ENCODE peak calls at places on chromosomes 11 and 22, in nine cellular contexts. T, P, M, V, W, C, R, Z and B are unnamed samples.

GRCh38 chr11:8608646-8609045 is 14.6 kb upstream of the STK33 start:
- DNase-seq in W (no peak), P (no peak), V (no peak), Z (no peak), M (no peak), R (no peak), T (no peak), C (no peak), B (no peak)

GRCh38 chr22:44108806-44109385 is 71.8 kb upstream of the PARVG start:
- DNase-seq in C (no peak), W (no peak), V (no peak), Z (peak), T (no peak), R (peak), M (no peak), P (no peak), B (peak)

GRCh38 chr22:32202539-32203180 is 2.2 kb downstream of the RFPL2 start:
- DNase-seq in V (peak), C (peak), P (no peak), R (no peak), T (peak), W (peak), M (peak), Z (no peak), B (no peak)

GRCh38 chr11:27540051-27540450 is 33.5 kb upstream of the LIN7C start:
- DNase-seq in Z (no peak), R (no peak), T (no peak), C (no peak), V (no peak), W (no peak), M (no peak), P (no peak), B (no peak)

GRCh38 chr11:59114344-59114743 is 7.3 kb downstream of the FAM111B start:
- DNase-seq in M (no peak), P (no peak), R (no peak), T (no peak), Z (no peak), V (no peak), C (no peak), W (no peak), B (no peak)

GRCh38 chr11:14789879-14790484 is 102.0 kb downstream of the CYP2R1 start:
- DNase-seq in V (no peak), P (no peak), Z (no peak), T (no peak), C (peak), R (no peak), W (no peak), M (no peak), B (no peak)

GRCh38 chr22:31223786-31224191 is 11.7 kb downstream of the LIMK2 start:
- DNase-seq in T (no peak), Z (no peak), M (no peak), C (no peak), R (no peak), W (no peak), P (peak), V (peak), B (no peak)

GRCh38 chr11:61607920-61608599 is 27.2 kb upstream of the SYT7 start:
- DNase-seq in C (no peak), R (no peak), Z (no peak), T (no peak), W (no peak), P (no peak), M (no peak), V (peak), B (no peak)

GRCh38 chr11:75462117-75462653 is 29.2 kb upstream of the KLHL35 start:
- DNase-seq in R (no peak), V (no peak), P (no peak), T (no peak), W (no peak), C (no peak), Z (no peak), M (no peak), B (no peak)

GRCh38 chr11:32391479-32391878 is 43.9 kb downstream of the WT1 start:
- DNase-seq in P (no peak), Z (no peak), W (no peak), V (no peak), T (no peak), M (no peak), R (no peak), C (no peak), B (no peak)

GRCh38 chr22:30261134-30261533 is 5.5 kb downstream of the OSM start:
- DNase-seq in P (no peak), V (no peak), Z (no peak), W (no peak), M (no peak), C (no peak), R (peak), T (no peak), B (no peak)

GRCh38 chr11:66693356-66694055 is 15.8 kb upstream of the RBM4B start:
- DNase-seq in P (no peak), T (no peak), W (no peak), Z (no peak), C (no peak), V (no peak), M (no peak), R (no peak), B (no peak)

GRCh38 chr11:66689661-66690590 is 12.2 kb upstream of the RBM4B start:
- DNase-seq in Z (peak), C (no peak), V (no peak), T (no peak), M (no peak), R (peak), W (no peak), P (no peak), B (peak)

GRCh38 chr11:66692871-66693331 is 15.2 kb upstream of the RBM4B start:
- DNase-seq in R (no peak), C (no peak), W (no peak), Z (no peak), T (no peak), P (no peak), V (no peak), M (no peak), B (no peak)

GRCh38 chr11:66692446-66692845 is 14.8 kb upstream of the RBM4B start:
- DNase-seq in W (no peak), T (no peak), V (no peak), P (no peak), C (no peak), Z (no peak), R (no peak), M (no peak), B (no peak)

GRCh38 chr11:66691311-66691980 is 13.8 kb upstream of the RBM4B start:
- DNase-seq in R (peak), T (no peak), C (no peak), P (no peak), M (no peak), V (no peak), W (no peak), Z (no peak), B (no peak)
- TF ChIP-seq POLR2AphosphoS5 in R (no peak), T (no peak), C (no peak), P (no peak), M (no peak), V (no peak), W (no peak), Z (no peak), B (no peak)

GRCh38 chr22:41563051-41563711 is 2.4 kb downstream of the CSDC2 start:
- DNase-seq in C (peak), W (no peak), Z (no peak), P (no peak), T (no peak), M (no peak), R (no peak), V (no peak), B (no peak)

GRCh38 chr22:41560095-41560487 is 719 bp upstream of the CSDC2 start:
- DNase-seq in V (no peak), T (no peak), P (no peak), Z (no peak), M (no peak), C (no peak), R (no peak), W (no peak), B (no peak)

GRCh38 chr22:41562461-41562860 is 1.7 kb downstream of the CSDC2 start:
- DNase-seq in M (no peak), C (no peak), P (no peak), R (no peak), Z (no peak), T (no peak), W (no peak), V (no peak), B (no peak)

GRCh38 chr22:41561335-41561734 is 525 bp downstream of the CSDC2 start:
- DNase-seq in C (no peak), Z (no peak), W (no peak), T (no peak), P (no peak), R (no peak), M (no peak), V (no peak), B (peak)

DNA sequence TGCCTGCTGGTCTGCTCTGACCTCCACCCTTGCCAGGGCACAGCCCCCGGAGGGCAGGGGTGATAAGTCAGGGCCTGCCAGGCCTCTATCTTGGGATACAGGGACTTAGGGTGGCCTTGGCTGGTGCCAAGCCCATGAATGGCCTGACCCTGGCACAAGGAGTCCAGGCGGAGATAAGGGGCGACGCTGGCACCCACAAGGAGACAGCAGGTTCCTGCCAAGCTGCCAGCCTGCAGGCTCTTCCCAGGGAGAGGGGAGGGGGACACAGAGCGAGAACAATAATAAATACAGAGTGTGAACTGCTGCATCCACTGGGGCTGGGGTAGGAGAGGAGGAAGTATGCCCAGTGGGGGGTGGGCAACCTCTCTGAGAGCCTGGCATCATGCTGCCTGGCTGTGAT is 978 bp downstream of the CSDC2 start:
- DNase-seq in M (no peak), V (no peak), W (no peak), Z (no peak), P (no peak), C (no peak), R (no peak), T (no peak), B (no peak)
- H3K4me3 ChIP-seq in M (no peak), V (peak), W (peak), Z (no peak), P (peak), C (no peak), R (no peak), T (no peak), B (peak)

DNA sequence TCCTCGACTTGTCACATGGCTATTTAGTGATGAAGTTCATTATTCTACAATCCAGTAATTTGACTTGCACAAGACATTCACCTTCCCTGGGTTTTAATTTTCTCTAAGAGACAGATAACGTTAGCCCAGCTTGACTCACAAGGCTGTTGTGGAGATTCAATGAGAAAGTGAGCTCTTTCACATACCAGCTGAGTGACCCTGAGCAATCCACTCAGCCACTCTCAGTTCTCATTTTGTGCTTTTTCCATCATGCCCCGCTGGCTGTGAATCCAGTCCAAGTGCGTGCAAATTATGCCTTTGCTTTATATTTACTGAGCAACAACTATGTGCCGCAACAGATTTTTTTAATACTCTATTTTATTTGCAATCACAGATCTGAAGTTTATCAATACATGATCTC is 176.5 kb downstream of the LARGE1 start:
- DNase-seq in V (no peak), M (no peak), T (no peak), W (no peak), P (no peak), Z (no peak), C (no peak), R (no peak), B (no peak)
- TF ChIP-seq POLR2A in V (no peak), M (no peak), T (no peak), W (no peak), P (no peak), Z (no peak), C (no peak), R (no peak), B (no peak)

DNA sequence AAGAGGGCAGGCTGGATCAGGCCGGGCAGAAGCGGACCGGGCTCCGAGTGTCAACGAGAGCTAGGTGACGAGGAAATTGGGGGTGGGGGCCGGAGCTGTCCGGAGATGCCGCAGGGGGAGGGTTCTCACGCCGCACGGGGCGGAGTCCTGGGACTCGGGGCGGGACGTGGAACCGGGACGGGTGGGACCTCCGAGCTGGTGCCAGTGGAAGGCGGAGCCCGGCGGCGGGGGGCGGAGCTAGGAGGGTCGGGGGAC is 207 bp downstream of the FKBP2 start:
- DNase-seq in P (peak), W (no peak), M (no peak), R (no peak), T (no peak), C (no peak), V (no peak), Z (no peak), B (no peak)
- TF ChIP-seq POLR2AphosphoS5 in P (no peak), W (no peak), M (no peak), R (no peak), T (no peak), C (no peak), V (no peak), Z (no peak), B (no peak)

GRCh38 chr22:47327241-47327640 is 564.8 kb downstream of the TBC1D22A start:
- DNase-seq in Z (no peak), R (no peak), V (no peak), M (no peak), W (no peak), T (no peak), C (no peak), P (no peak), B (no peak)

GRCh38 chr22:47325249-47325648 is 562.8 kb downstream of the TBC1D22A start:
- DNase-seq in T (no peak), R (no peak), M (no peak), P (no peak), V (no peak), C (no peak), Z (no peak), W (no peak), B (no peak)

GRCh38 chr22:47329727-47330653 is 567.5 kb downstream of the TBC1D22A start:
- DNase-seq in P (no peak), Z (no peak), W (no peak), R (no peak), C (no peak), M (no peak), V (no peak), T (no peak), B (no peak)

GRCh38 chr22:47331750-47332149 is 569.3 kb downstream of the TBC1D22A start:
- DNase-seq in R (no peak), M (no peak), C (no peak), P (no peak), T (no peak), V (no peak), W (no peak), Z (no peak), B (no peak)

DNA sequence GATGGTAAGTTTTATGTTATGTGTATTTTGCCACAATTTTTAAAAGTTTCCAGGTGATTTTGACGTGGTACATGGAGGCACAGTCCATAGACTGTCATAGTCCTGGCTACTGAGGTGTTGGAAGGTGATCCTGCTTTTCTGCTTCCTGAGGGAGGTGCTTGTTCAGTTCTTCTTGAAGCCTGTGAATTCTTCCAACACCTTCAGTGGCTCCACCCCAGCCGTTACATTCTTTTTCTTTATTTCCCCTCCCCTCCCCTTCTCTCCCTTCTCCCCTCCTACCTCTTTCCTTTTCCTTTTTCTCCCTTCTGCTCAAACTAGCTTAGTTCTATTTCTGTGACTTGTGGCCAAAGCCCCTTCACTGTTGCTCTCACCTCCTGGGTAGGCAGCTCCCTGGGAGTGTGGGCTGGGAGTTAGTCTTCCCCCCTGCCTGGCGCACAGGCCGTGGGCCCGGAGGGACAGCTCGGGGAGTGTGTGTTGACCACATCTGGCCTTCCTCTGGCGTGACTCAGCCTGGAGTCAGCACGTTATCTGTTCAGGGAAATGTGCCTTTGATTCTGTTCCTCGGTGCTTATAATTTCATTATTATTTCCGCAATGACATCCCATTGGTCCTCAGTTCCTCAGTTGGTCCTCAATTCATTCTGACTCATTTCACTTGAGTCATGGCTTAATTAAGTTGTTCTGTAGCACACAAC is 566.2 kb downstream of the TBC1D22A start:
- DNase-seq in Z (no peak), T (peak), W (no peak), M (no peak), P (no peak), C (peak), R (no peak), V (no peak), B (no peak)
- H3K4me3 ChIP-seq in Z (no peak), T (peak), W (no peak), M (no peak), P (no peak), C (no peak), R (no peak), V (no peak), B (no peak)